ENCODE peak calls at places on chromosome 12, in four cellular contexts. J is pons, K is T-helper 9 cell, Y is head of caudate nucleus. D is an unnamed sample.

GRCh38 chr12:132286912-132287311 is 42.5 kb downstream of the GALNT9 start:
- DNase-seq in Y (no peak), J (no peak), K (no peak), D (no peak)

GRCh38 chr12:43336962-43337555 is 214.9 kb downstream of the ADAMTS20 start:
- DNase-seq in J (peak; percentile 34), K (no peak), Y (no peak), D (no peak)

GRCh38 chr12:94575645-94576393 is 74.5 kb downstream of the TMCC3 start:
- DNase-seq in Y (no peak), J (no peak), K (no peak), D (no peak)

GRCh38 chr12:131003676-131004075 is 50.0 kb downstream of the ADGRD1 start:
- DNase-seq in J (no peak), Y (no peak), K (no peak), D (no peak)

GRCh38 chr12:3745152-3745551 is 7.8 kb downstream of the CRACR2A start:
- DNase-seq in Y (no peak), K (no peak), J (no peak), D (no peak)

GRCh38 chr12:12628013-12628412 is 16.3 kb downstream of the CREBL2 start:
- DNase-seq in J (no peak), K (no peak), Y (no peak), D (no peak)

GRCh38 chr12:94831081-94831747 is 172.3 kb downstream of the NDUFA12 start:
- DNase-seq in K (no peak), J (peak; percentile 65), Y (no peak), D (peak; percentile 45)

GRCh38 chr12:11695321-11695720 is 45.8 kb downstream of the ETV6 start:
- DNase-seq in J (no peak), K (no peak), Y (no peak), D (no peak)

GRCh38 chr12:54300732-54301427 is at the start of gene NFE2:
- DNase-seq in J (no peak), Y (no peak), K (peak; percentile 18), D (peak; percentile 45)

GRCh38 chr12:122874081-122874480 is 21.8 kb downstream of the VPS37B start:
- DNase-seq in K (no peak), Y (no peak), J (no peak), D (no peak)

GRCh38 chr12:14216405-14217294 is 148.8 kb upstream of the ATF7IP start:
- DNase-seq in Y (no peak), J (no peak), K (no peak), D (no peak)

GRCh38 chr12:79982371-79983062 is 47.6 kb upstream of the PPP1R12A start:
- DNase-seq in J (no peak), K (no peak), Y (no peak), D (no peak)

D was measured in Ammon's horn.